ENCODE peak calls at places on chromosomes 2 and 18, in six cellular contexts. O, I, G, K, P and C are unnamed samples.

GRCh38 chr2:166181813-166182154 is 54.0 kb upstream of the SCN1A start:
- DNase-seq in G (no peak), O (no peak), P (no peak), K (no peak), I (no peak), C (no peak)

GRCh38 chr18:77114070-77114563 is 18.5 kb downstream of the MBP start:
- DNase-seq in I (no peak), O (no peak), P (no peak), G (no peak), K (no peak), C (no peak)

GRCh38 chr2:66569321-66569851 is 134.5 kb downstream of the MEIS1 start:
- DNase-seq in O (no peak), K (no peak), G (no peak), P (peak), I (no peak), C (no peak)

GRCh38 chr2:28626891-28627421 is 124.7 kb upstream of the PPP1CB start:
- DNase-seq in G (no peak), O (no peak), K (no peak), I (no peak), P (no peak), C (no peak)

GRCh38 chr2:238875531-238876231 is 27.8 kb downstream of the TWIST2 start:
- DNase-seq in P (no peak), I (no peak), G (no peak), O (no peak), K (no peak), C (no peak)

GRCh38 chr2:240359695-240360094 is 75.8 kb upstream of the GPC1 start:
- DNase-seq in O (no peak), G (no peak), I (no peak), P (no peak), K (no peak), C (no peak)

GRCh38 chr2:49973917-49974368 is 819.6 kb upstream of the FSHR start:
- DNase-seq in G (peak), I (no peak), O (no peak), K (no peak), P (no peak), C (peak)

GRCh38 chr2:237092506-237092905 is 6.8 kb downstream of the COPS8 start:
- DNase-seq in I (no peak), K (no peak), O (no peak), P (no peak), G (no peak), C (no peak)

GRCh38 chr2:230899287-230899686 is 25.8 kb downstream of the GPR55 start:
- DNase-seq in O (no peak), K (no peak), G (peak), P (no peak), I (no peak), C (peak)

GRCh38 chr2:177771191-177771590 is 301.4 kb downstream of the PDE11A start:
- DNase-seq in O (peak), I (peak), G (no peak), P (no peak), K (no peak), C (no peak)

GRCh38 chr2:137938204-137938603 is 26.1 kb upstream of the HNMT start:
- DNase-seq in G (no peak), K (no peak), P (no peak), I (no peak), O (peak), C (no peak)

GRCh38 chr2:227578642-227579041 is 20.1 kb upstream of the SCYGR2 start:
- DNase-seq in I (no peak), O (no peak), P (no peak), K (no peak), G (no peak), C (no peak)

GRCh38 chr2:186755066-186755465 is 61.2 kb downstream of the FAM171B start:
- DNase-seq in P (no peak), G (no peak), K (no peak), I (no peak), O (no peak), C (no peak)

GRCh38 chr2:79547568-79547967 is 34.7 kb downstream of the CTNNA2 start:
- DNase-seq in P (no peak), G (no peak), I (no peak), O (no peak), K (no peak), C (no peak)

GRCh38 chr2:51710222-51710621 is 678.3 kb upstream of the NRXN1 start:
- DNase-seq in O (peak), G (peak), P (peak), I (peak), K (no peak), C (peak)

GRCh38 chr2:203492965-203493364 is 42.1 kb downstream of the RAPH1 start:
- DNase-seq in I (no peak), P (no peak), K (no peak), O (no peak), G (no peak), C (no peak)

GRCh38 chr2:121159291-121160144 is 125.5 kb downstream of the TFCP2L1 start:
- DNase-seq in G (no peak), K (no peak), I (no peak), P (no peak), O (no peak), C (no peak)

GRCh38 chr2:113767811-113768210 is 11.4 kb upstream of the SLC35F5 start:
- DNase-seq in K (no peak), G (no peak), P (no peak), I (no peak), O (no peak), C (no peak)

GRCh38 chr2:240127911-240128607 is 8.0 kb downstream of the COPS9 start:
- DNase-seq in G (no peak), I (no peak), O (no peak), K (no peak), P (no peak), C (no peak)

GRCh38 chr2:197306691-197307030 is 3.9 kb downstream of the ANKRD44 start:
- DNase-seq in P (no peak), G (no peak), O (no peak), I (no peak), K (no peak), C (no peak)

GRCh38 chr18:649341-649740 is 8.1 kb upstream of the TYMS start:
- DNase-seq in I (no peak), P (no peak), G (no peak), O (peak), K (no peak), C (no peak)

GRCh38 chr2:47872941-47873340 is 33.4 kb downstream of the FBXO11 start:
- DNase-seq in O (no peak), P (no peak), K (no peak), G (no peak), I (no peak), C (peak)

GRCh38 chr2:125405816-125406215 is 1250.1 kb upstream of the GYPC start:
- DNase-seq in K (no peak), O (peak), G (no peak), P (no peak), I (no peak), C (peak)

GRCh38 chr2:70923378-70924015 is 12.2 kb upstream of the ATP6V1B1 start:
- DNase-seq in G (peak), I (no peak), P (peak), O (no peak), K (no peak), C (peak)

GRCh38 chr18:62655520-62656219 is 59.7 kb upstream of the PHLPP1 start:
- DNase-seq in P (no peak), K (no peak), O (no peak), I (no peak), G (no peak), C (no peak)

GRCh38 chr2:98522854-98523253 is 78.2 kb downstream of the INPP4A start:
- DNase-seq in P (no peak), O (no peak), I (no peak), G (no peak), K (no peak), C (no peak)

DNA sequence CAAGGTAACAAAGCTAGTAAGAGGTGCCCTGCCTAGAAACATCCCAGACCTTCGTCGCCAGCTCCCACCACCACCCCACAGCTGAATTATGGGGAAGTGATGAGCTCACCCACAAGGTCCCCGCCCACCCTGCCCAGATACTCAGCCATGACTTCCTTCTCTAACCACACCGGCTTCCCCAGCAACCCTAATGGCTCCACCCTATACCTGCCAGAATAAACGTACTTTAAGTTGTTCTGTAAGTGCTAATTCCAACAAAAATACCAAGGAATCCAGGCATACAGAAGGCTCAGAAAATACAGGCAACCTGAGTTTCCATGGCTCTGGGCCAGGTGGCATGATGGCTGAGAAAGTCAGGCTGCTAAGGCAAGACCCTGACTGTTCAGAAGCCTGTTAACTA is 39.1 kb downstream of the TMEM163 start:
- DNase-seq in G (no peak), P (peak), K (no peak), O (no peak), I (no peak), C (no peak)
- TF ChIP-seq REST in G (no peak), P (no peak), K (no peak), O (no peak), I (no peak), C (no peak)

GRCh38 chr2:84882775-84883550 is 2.1 kb upstream of the TRABD2A start:
- DNase-seq in O (no peak), G (no peak), I (no peak), P (no peak), K (no peak), C (no peak)

GRCh38 chr2:84881581-84882414 is 914 bp upstream of the TRABD2A start:
- DNase-seq in P (peak), I (peak), G (peak), K (no peak), O (peak), C (peak)

GRCh38 chr2:84880645-84881521 is at the start of gene TRABD2A:
- DNase-seq in I (no peak), P (peak), K (no peak), O (no peak), G (peak), C (peak)

GRCh38 chr2:84884396-84884795 is 3.5 kb upstream of the TRABD2A start:
- DNase-seq in I (no peak), G (no peak), K (no peak), P (no peak), O (no peak), C (no peak)

GRCh38 chr2:84882415-84882738 is 1.5 kb upstream of the TRABD2A start:
- DNase-seq in P (no peak), O (no peak), K (no peak), I (no peak), G (no peak), C (no peak)
- H2AFZ ChIP-seq in P (no peak), O (no peak), K (peak), I (peak), G (peak), C (no peak)

DNA sequence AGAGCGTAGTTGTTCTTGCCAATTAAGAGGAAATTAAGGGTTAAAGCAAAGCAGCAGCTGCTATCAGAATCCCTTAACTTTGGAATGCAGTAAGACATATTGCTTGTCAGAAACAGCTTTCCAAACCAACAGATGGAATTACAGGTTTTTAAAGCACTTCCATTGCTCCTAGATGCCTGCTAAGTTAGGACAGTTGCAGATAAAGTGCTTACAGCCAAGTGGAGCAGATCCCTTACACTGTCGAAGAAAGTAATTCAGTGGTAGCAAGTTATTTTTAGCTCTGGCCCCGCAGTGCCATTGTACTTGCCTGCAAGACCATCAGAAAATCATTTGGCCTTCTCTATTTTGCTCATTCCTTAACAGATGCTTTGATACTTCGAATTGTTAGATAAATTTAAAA is 5.4 kb downstream of the PDK1 start:
- DNase-seq in I (no peak), K (no peak), G (no peak), P (no peak), O (no peak), C (no peak)
- H3K4me3 ChIP-seq in I (no peak), K (no peak), G (no peak), P (no peak), O (no peak), C (no peak)

GRCh38 chr2:6073260-6074141 is 381.3 kb downstream of the SOX11 start:
- DNase-seq in G (peak), I (no peak), O (no peak), P (no peak), K (no peak), C (no peak)
- TF ChIP-seq REST in G (no peak), I (no peak), O (no peak), P (no peak), K (no peak), C (no peak)

DNA sequence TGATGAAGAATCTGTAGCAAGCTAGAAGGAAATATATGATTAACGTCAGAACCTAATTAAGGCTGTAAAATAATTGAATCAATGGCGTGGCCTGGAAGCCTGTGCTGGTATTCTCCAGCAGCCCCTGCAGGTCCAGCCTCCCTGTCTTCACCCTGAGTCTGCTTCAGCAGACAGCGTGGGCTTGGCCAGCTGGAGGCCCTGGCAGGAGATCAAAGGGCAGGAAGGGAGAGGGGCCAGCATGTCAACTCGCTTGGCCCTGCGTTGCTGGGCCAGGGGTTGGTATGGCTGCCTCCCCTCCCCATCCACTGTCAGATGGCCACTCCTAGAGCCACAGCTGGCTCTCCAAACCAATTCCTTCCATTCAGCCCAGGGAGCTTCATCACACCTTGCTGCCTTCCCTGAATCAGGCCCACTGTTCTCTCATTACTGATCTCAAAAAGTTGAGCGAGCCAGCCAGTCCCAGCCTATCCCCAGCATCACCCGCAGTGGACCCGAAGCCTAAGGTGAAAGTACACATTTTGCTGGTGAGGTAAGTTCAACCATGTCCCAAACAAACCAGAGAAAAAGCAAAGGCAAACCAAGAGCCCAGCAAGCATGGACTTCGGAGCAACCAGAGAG is 228.4 kb upstream of the AGAP1 start:
- DNase-seq in I (no peak), K (no peak), P (no peak), G (peak), O (peak), C (no peak)
- H2AFZ ChIP-seq in I (no peak), K (no peak), P (no peak), G (no peak), O (no peak), C (no peak)

DNA sequence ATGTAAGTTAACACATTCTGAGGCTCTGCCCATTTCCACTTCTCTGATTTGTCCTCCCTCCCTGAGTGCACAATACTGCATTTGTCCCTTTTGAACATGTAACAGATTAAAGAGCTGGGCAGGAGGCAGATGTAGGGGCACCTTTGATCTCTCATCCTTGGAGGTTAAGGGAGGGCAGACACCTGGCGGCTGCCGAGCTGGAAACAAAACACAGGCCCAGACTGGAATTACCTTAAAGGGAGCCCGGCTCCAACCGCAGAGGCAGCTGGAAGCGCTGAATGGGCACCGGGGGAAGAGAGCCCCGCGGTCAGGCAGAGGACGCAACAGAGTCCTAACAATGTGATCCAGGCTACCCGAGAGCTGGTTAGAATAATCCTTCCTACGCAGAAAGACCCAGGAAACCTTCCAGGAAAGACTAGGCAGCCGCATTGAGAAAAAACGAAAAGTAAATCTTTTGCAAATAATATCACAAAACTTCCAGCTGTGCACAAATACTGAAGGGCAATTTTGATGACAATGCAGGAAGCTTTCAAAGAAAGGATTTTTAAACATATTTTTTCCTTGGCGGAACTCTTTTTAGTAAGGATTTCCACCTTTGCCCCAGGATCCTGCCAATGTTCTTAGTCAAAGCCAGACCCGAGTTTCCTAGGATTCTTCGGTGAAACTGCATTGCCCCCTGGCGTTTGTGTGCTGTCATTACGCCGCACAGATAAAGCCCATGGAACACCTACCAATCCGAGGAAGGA is 216.0 kb downstream of the TGIF1 start:
- DNase-seq in O (peak), K (peak), P (peak), G (peak), I (peak), C (peak)
- H3K4me3 ChIP-seq in O (peak), K (no peak), P (no peak), G (peak), I (no peak), C (peak)

GRCh38 chr18:6734746-6735430 is 5.4 kb downstream of the ARHGAP28 start:
- DNase-seq in I (no peak), P (no peak), O (no peak), K (no peak), G (peak), C (peak)
- TF ChIP-seq REST in I (no peak), P (no peak), O (no peak), K (no peak), G (no peak), C (no peak)

GRCh38 chr2:37894047-37894446 is 31.0 kb upstream of the RMDN2 start:
- DNase-seq in P (no peak), I (no peak), K (no peak), O (no peak), G (no peak), C (no peak)

GRCh38 chr2:37894601-37895000 is 30.5 kb upstream of the RMDN2 start:
- DNase-seq in G (no peak), K (no peak), O (no peak), P (no peak), I (no peak), C (no peak)

GRCh38 chr2:37891846-37892435 is 33.1 kb upstream of the RMDN2 start:
- DNase-seq in I (no peak), O (no peak), P (no peak), K (no peak), G (no peak), C (no peak)

GRCh38 chr2:37892436-37893114 is 32.5 kb upstream of the RMDN2 start:
- DNase-seq in P (no peak), I (no peak), O (no peak), G (no peak), K (peak), C (no peak)

DNA sequence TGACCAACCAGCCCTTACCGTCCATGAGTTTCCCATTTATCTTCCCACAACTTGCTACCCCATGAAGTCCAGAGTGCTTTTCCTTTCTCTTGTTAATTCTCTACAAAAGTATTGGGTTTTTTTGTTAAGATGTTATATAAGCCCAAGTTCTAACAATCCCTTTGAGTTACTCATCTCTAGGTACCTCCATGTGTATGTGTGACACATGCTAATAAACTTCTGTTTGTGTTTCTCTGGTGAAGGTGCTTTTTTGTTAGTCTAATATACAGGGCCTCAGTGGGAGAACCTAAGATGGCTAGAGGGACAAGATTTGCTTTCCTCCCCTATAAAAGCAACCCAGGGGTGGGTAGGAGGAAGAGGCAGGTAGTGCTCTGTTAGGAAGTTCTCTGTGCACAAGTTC is 31.8 kb upstream of the RMDN2 start:
- DNase-seq in O (no peak), P (no peak), G (no peak), I (no peak), K (no peak), C (no peak)
- H2AFZ ChIP-seq in O (no peak), P (no peak), G (no peak), I (no peak), K (peak), C (no peak)

GRCh38 chr2:134718956-134719814 is at the start of gene TMEM163:
- DNase-seq in P (peak), I (no peak), G (no peak), O (no peak), K (no peak), C (peak)
- H3K4me3 ChIP-seq in P (no peak), I (no peak), G (no peak), O (peak), K (peak), C (peak)

DNA sequence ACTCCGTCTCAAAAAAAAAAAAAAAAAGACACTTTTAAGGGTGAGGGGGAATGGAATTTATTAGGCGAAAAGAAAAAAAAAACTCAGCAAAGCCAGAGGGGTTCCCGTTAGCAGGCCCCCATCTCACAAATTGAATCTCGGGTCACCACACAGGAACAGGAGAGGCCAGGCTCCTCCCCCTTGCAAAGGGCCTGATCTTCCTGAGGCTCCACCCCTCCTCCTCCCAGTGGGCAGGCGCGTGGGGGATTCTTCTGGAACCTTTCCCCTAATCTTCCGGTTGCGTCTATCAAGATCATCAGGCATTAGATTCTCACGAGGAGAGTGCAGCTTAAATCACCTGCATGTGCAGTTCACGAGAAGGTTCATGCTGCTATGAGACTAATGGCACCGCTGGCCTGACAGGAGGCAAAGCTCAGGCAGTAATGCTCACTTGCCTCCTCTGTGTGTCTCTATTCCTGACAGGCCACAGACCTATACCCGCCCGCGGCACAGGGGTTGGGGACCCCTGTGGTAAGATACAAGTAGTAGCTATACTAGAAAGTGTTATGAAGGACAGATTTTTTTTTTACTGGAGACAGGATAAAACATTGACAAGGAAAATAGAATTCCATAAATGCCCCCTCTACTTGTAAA is 45.8 kb downstream of the TAF4B start:
- DNase-seq in O (no peak), K (no peak), P (no peak), I (no peak), G (no peak), C (peak)
- TF ChIP-seq REST in O (no peak), K (no peak), P (no peak), I (no peak), G (no peak), C (no peak)